ENCODE peak calls at places on chromosome 10, in six cellular contexts. X is GM12891, E is HEK293T, A is left cardiac atrium, W is hepatocyte, K is GM03348. Z is an unnamed sample.

GRCh38 chr10:118457824-118458428 is 115.8 kb upstream of the FAM204A start:
- DNase-seq in W (no peak), K (no peak), X (no peak), A (no peak), E (no peak), Z (no peak)

GRCh38 chr10:11647676-11648075 is 36.2 kb upstream of the USP6NL start:
- DNase-seq in A (no peak), E (no peak), W (no peak), X (no peak), K (no peak), Z (no peak)

GRCh38 chr10:130022501-130023299 is 58.6 kb upstream of the EBF3 start:
- DNase-seq in A (no peak), K (peak; percentile 92), X (no peak), W (peak; percentile 3), E (no peak), Z (peak; percentile 6)

GRCh38 chr10:77909021-77909754 is 17.4 kb downstream of the DLG5 start:
- DNase-seq in X (no peak), W (no peak), A (no peak), K (no peak), E (no peak), Z (no peak)

GRCh38 chr10:125035136-125035535 is 93.2 kb downstream of the ZRANB1 start:
- DNase-seq in A (no peak), W (no peak), K (peak; percentile 86), E (no peak), X (no peak), Z (no peak)

GRCh38 chr10:60441515-60441914 is 51.8 kb upstream of the ANK3 start:
- DNase-seq in A (no peak), X (no peak), E (no peak), W (no peak), K (peak; percentile 8), Z (no peak)

GRCh38 chr10:12833451-12833850 is 168.1 kb downstream of the CCDC3 start:
- DNase-seq in X (no peak), A (no peak), K (no peak), E (no peak), W (no peak), Z (no peak)

GRCh38 chr10:43125274-43125845 is 12.9 kb upstream of the CSGALNACT2 start:
- DNase-seq in A (no peak), K (no peak), X (no peak), W (no peak), E (no peak), Z (no peak)

GRCh38 chr10:44395396-44395795 is 10.5 kb upstream of the CXCL12 start:
- DNase-seq in K (no peak), E (no peak), A (no peak), X (no peak), W (no peak), Z (peak; percentile 9)

GRCh38 chr10:111488668-111489067 is 411.8 kb downstream of the ADRA2A start:
- DNase-seq in A (no peak), W (no peak), K (no peak), X (no peak), E (no peak), Z (no peak)

GRCh38 chr10:123798856-123799255 is 92.8 kb downstream of the CPXM2 start:
- DNase-seq in W (no peak), A (no peak), K (no peak), E (no peak), X (no peak), Z (no peak)

GRCh38 chr10:7484456-7485266 is 73.8 kb upstream of the SFMBT2 start:
- DNase-seq in X (no peak), W (no peak), E (no peak), K (no peak), A (no peak), Z (no peak)

GRCh38 chr10:119315128-119316001 is 108.0 kb downstream of the GRK5 start:
- DNase-seq in E (peak; percentile 69), X (peak; percentile 76), K (peak; percentile 88), W (peak; percentile 86), A (peak; percentile 67), Z (no peak)

GRCh38 chr10:17910144-17910789 is 41.5 kb upstream of the SLC39A12 start:
- DNase-seq in K (peak; percentile 65), E (peak; percentile 46), W (peak; percentile 72), A (peak; percentile 43), X (no peak), Z (peak; percentile 24)

GRCh38 chr10:114684085-114684821 is 26.2 kb upstream of the ABLIM1 start:
- DNase-seq in W (peak; percentile 80), X (no peak), A (peak; percentile 79), E (no peak), K (peak; percentile 80), Z (peak; percentile 56)

GRCh38 chr10:68720793-68721672 is at the start of gene CCAR1:
- DNase-seq in W (peak; percentile 99), A (peak; percentile 98), K (peak; percentile 99), X (peak; percentile 92), E (peak; percentile 93), Z (peak; percentile 97)

GRCh38 chr10:28559661-28560060 is 26.7 kb downstream of the WAC start:
- DNase-seq in E (no peak), X (no peak), K (no peak), W (no peak), A (no peak), Z (no peak)

GRCh38 chr10:113310317-113310716 is 242.5 kb upstream of the HABP2 start:
- DNase-seq in E (no peak), W (no peak), A (no peak), K (no peak), X (no peak), Z (no peak)

GRCh38 chr10:58373446-58373834 is 11.8 kb upstream of the TFAM start:
- DNase-seq in A (no peak), W (no peak), K (no peak), E (no peak), X (no peak), Z (no peak)

GRCh38 chr10:3045471-3046209 is 21.7 kb upstream of the PFKP start:
- DNase-seq in X (no peak), E (no peak), W (peak; percentile 68), K (peak; percentile 92), A (peak; percentile 67), Z (peak; percentile 86)

GRCh38 chr10:1155791-1156615 is 99.8 kb downstream of the WDR37 start:
- DNase-seq in E (no peak), K (no peak), X (no peak), W (no peak), A (no peak), Z (no peak)

GRCh38 chr10:3763852-3764625 is 21.0 kb downstream of the KLF6 start:
- DNase-seq in E (no peak), X (no peak), W (no peak), A (no peak), K (peak; percentile 65), Z (no peak)

GRCh38 chr10:89183571-89183970 is 23.5 kb downstream of the CH25H start:
- DNase-seq in K (no peak), X (no peak), A (no peak), W (no peak), E (no peak), Z (no peak)

Z was measured in uterus.